ENCODE peak calls at places on chromosomes 16 and 17, in eight cellular contexts. Q is GM23338; A is ureter; N is endodermal cell; W is SW480; X is stimulated activated CD4-positive, alpha-beta T cell treated with anti-CD3 and anti-CD28 coated beads, Interleukin-1b, Interleukin-23, amount 100 ng/mL, for 24 hours; R is HCT116; K is skeletal muscle cell. B is an unnamed sample.

GRCh38 chr16:51636913-51637743 is 486.1 kb upstream of the SALL1 start:
- DNase-seq in Q (peak; percentile 91), A (no peak), N (peak; percentile 75), W (no peak), X (no peak), R (no peak), K (peak; percentile 54), B (no peak)

GRCh38 chr17:73595931-73596330 is 48.3 kb downstream of the SDK2 start:
- DNase-seq in Q (no peak), A (no peak), N (no peak), W (no peak), X (no peak), R (no peak), K (no peak), B (no peak)

GRCh38 chr17:80899402-80900268 is 92.0 kb upstream of the CHMP6 start:
- DNase-seq in Q (peak; percentile 87), A (no peak), N (peak; percentile 96), W (peak; percentile 8), X (peak; percentile 71), R (peak; percentile 40), K (no peak), B (peak; percentile 15)

GRCh38 chr17:13131211-13131610 is 113.4 kb upstream of the ELAC2 start:
- DNase-seq in Q (no peak), A (no peak), N (no peak), W (no peak), X (no peak), R (no peak), K (no peak), B (no peak)

GRCh38 chr17:45222994-45223540 is 1.4 kb downstream of the FMNL1 start:
- DNase-seq in Q (no peak), A (no peak), N (no peak), W (no peak), X (no peak), R (no peak), K (no peak), B (no peak)

GRCh38 chr16:8796469-8797363 is 723 bp downstream of the TMEM186 start:
- DNase-seq in Q (no peak), A (no peak), N (no peak), W (no peak), X (no peak), R (no peak), K (no peak), B (no peak)

GRCh38 chr16:4795181-4795827 is at the start of gene SMIM22:
- DNase-seq in Q (peak; percentile 32), A (peak; percentile 72), N (no peak), W (peak; percentile 75), X (no peak), R (no peak), K (no peak), B (peak; percentile 92)

GRCh38 chr17:56948491-56948890 is 12.4 kb downstream of the COIL start:
- DNase-seq in Q (no peak), A (no peak), N (no peak), W (no peak), X (no peak), R (no peak), K (no peak), B (no peak)

GRCh38 chr16:1960665-1961630 is 1.6 kb downstream of the NDUFB10 start:
- DNase-seq in Q (no peak), A (no peak), N (peak; percentile 82), W (peak; percentile 72), X (no peak), R (peak; percentile 64), K (no peak), B (no peak)

GRCh38 chr17:14481664-14482063 is 180.8 kb downstream of the HS3ST3B1 start:
- DNase-seq in Q (no peak), A (no peak), N (no peak), W (no peak), X (no peak), R (no peak), K (no peak), B (no peak)

GRCh38 chr17:81448442-81448841 is 53.2 kb downstream of the BAHCC1 start:
- DNase-seq in Q (no peak), A (no peak), N (no peak), W (no peak), X (no peak), R (no peak), K (no peak), B (no peak)

GRCh38 chr16:86669937-86670772 is 91.8 kb downstream of the FOXL1 start:
- DNase-seq in Q (no peak), A (no peak), N (no peak), W (no peak), X (no peak), R (no peak), K (peak; percentile 70), B (no peak)

GRCh38 chr16:84368327-84368996 is at the start of gene ATP2C2:
- DNase-seq in Q (peak; percentile 93), A (no peak), N (peak; percentile 95), W (peak; percentile 61), X (no peak), R (peak; percentile 51), K (no peak), B (peak; percentile 91)

GRCh38 chr16:72752004-72752695 is 295.8 kb downstream of the ZFHX3 start:
- DNase-seq in Q (no peak), A (no peak), N (no peak), W (no peak), X (no peak), R (no peak), K (no peak), B (no peak)

GRCh38 chr16:11560701-11561439 is 25.8 kb downstream of the LITAF start:
- DNase-seq in Q (peak; percentile 59), A (peak; percentile 53), N (peak; percentile 53), W (no peak), X (no peak), R (no peak), K (no peak), B (no peak)

GRCh38 chr17:77889866-77890760 is 68.4 kb upstream of the TNRC6C start:
- DNase-seq in Q (no peak), A (no peak), N (no peak), W (no peak), X (no peak), R (no peak), K (no peak), B (no peak)

GRCh38 chr17:69084911-69085310 is 24.2 kb upstream of the ABCA9 start:
- DNase-seq in Q (peak; percentile 91), A (no peak), N (peak; percentile 93), W (peak; percentile 32), X (no peak), R (peak; percentile 81), K (no peak), B (peak; percentile 11)

B was measured in Calu3.